ENCODE peak calls at places on chromosome 12, in five cellular contexts. T is hepatocyte, A is HCT116, G is neural progenitor cell, P is mammary epithelial cell. H is an unnamed sample.

GRCh38 chr12:30450872-30451271 is 244.8 kb downstream of the IPO8 start:
- DNase-seq in T (no peak), A (no peak), G (no peak), P (no peak), H (no peak)

GRCh38 chr12:642633-643477 is 20.4 kb downstream of the NINJ2 start:
- DNase-seq in T (peak; percentile 89), A (no peak), G (peak; percentile 82), P (peak; percentile 29), H (peak; percentile 57)

GRCh38 chr12:118582863-118583262 is 206.5 kb downstream of the SUDS3 start:
- DNase-seq in T (no peak), A (no peak), G (no peak), P (no peak), H (no peak)

GRCh38 chr12:41932470-41932991 is 212.1 kb downstream of the GXYLT1 start:
- DNase-seq in T (peak; percentile 69), A (no peak), G (peak; percentile 60), P (no peak), H (peak; percentile 96)

GRCh38 chr12:106652510-106653015 is 69.8 kb downstream of the RFX4 start:
- DNase-seq in T (no peak), A (no peak), G (no peak), P (no peak), H (no peak)

GRCh38 chr12:122862872-122863701 is 27.8 kb downstream of the HIP1R start:
- DNase-seq in T (peak; percentile 88), A (no peak), G (no peak), P (no peak), H (no peak)

GRCh38 chr12:127696963-127697362 is 570.0 kb upstream of the TMEM132C start:
- DNase-seq in T (no peak), A (no peak), G (no peak), P (no peak), H (no peak)

GRCh38 chr12:71756054-71756675 is 1.5 kb downstream of the RAB21 start:
- DNase-seq in T (no peak), A (no peak), G (no peak), P (peak; percentile 24), H (no peak)

GRCh38 chr12:67928621-67929369 is 60.5 kb upstream of the IFNG-AS1 start:
- DNase-seq in T (no peak), A (no peak), G (no peak), P (no peak), H (no peak)

GRCh38 chr12:71786840-71787239 is 32.2 kb downstream of the RAB21 start:
- DNase-seq in T (no peak), A (no peak), G (no peak), P (no peak), H (no peak)

GRCh38 chr12:5022465-5023061 is 21.1 kb upstream of the KCNA5 start:
- DNase-seq in T (peak; percentile 81), A (peak; percentile 29), G (peak; percentile 79), P (peak; percentile 43), H (peak; percentile 11)

GRCh38 chr12:106170285-106170684 is 31.5 kb upstream of the NUAK1 start:
- DNase-seq in T (no peak), A (no peak), G (no peak), P (peak; percentile 79), H (no peak)

GRCh38 chr12:132168311-132169031 is 24.2 kb downstream of the NOC4L start:
- DNase-seq in T (no peak), A (no peak), G (no peak), P (no peak), H (no peak)

GRCh38 chr12:124549629-124550028 is 17.8 kb downstream of the NCOR2 start:
- DNase-seq in T (no peak), A (no peak), G (no peak), P (no peak), H (no peak)

GRCh38 chr12:13211191-13211858 is 14.8 kb downstream of the EMP1 start:
- DNase-seq in T (no peak), A (no peak), G (no peak), P (no peak), H (no peak)

GRCh38 chr12:127822743-127823433 is 444.1 kb upstream of the TMEM132C start:
- DNase-seq in T (peak; percentile 44), A (no peak), G (no peak), P (no peak), H (no peak)

GRCh38 chr12:110743571-110744093 is 941 bp upstream of the PPP1CC start:
- DNase-seq in T (peak; percentile 65), A (no peak), G (peak; percentile 38), P (peak; percentile 48), H (peak; percentile 40)

GRCh38 chr12:128418944-128419343 is 152.0 kb downstream of the TMEM132C start:
- DNase-seq in T (peak; percentile 11), A (no peak), G (no peak), P (no peak), H (no peak)

GRCh38 chr12:113946175-113946574 is 19.9 kb downstream of the RBM19 start:
- DNase-seq in T (no peak), A (no peak), G (no peak), P (no peak), H (no peak)
- H3K36me3 ChIP-seq in T (no peaks in the 10 kb centered on the region), A (peaks cover 26% of the 10 kb centered on the region), G (no peaks in the 10 kb centered on the region), P (peaks cover 19% of the 10 kb centered on the region), H (peaks cover 10% of the 10 kb centered on the region)

GRCh38 chr12:98592825-98593322 is 612 bp upstream of the SLC25A3 start:
- DNase-seq in T (peak; percentile 32), A (no peak), G (no peak), P (peak; percentile 49), H (no peak)
- TF ChIP-seq EZH2 in T (no peak), A (no peak), G (no peak), P (no peak), H (no peak)

GRCh38 chr12:92146497-92146828 is 817 bp upstream of the BTG1 start:
- DNase-seq in T (no peak), A (no peak), G (no peak), P (no peak), H (no peak)
- H3K36me3 ChIP-seq in T (peaks cover 12% of the 10 kb centered on the region), A (peaks cover 21% of the 10 kb centered on the region), G (peaks cover 23% of the 10 kb centered on the region), P (no peaks in the 10 kb centered on the region), H (peaks cover 25% of the 10 kb centered on the region)

GRCh38 chr12:49961111-49961922 is at the start of gene AQP5:
- DNase-seq in T (no peak), A (no peak), G (peak; percentile 64), P (no peak), H (no peak)
- TF ChIP-seq EZH2 in T (peak; percentile 83), A (no peak), G (peak; percentile 90), P (no peak), H (peak; percentile 85)

GRCh38 chr12:6938353-6939186 is 5.0 kb upstream of the RNU7-1 start:
- DNase-seq in T (no peak), A (no peak), G (no peak), P (no peak), H (no peak)
- H3K36me3 ChIP-seq in T (no peaks in the 10 kb centered on the region), A (peaks cover 33% of the 10 kb centered on the region), G (no peaks in the 10 kb centered on the region), P (peaks cover 12% of the 10 kb centered on the region), H (peaks cover 57% of the 10 kb centered on the region)

GRCh38 chr12:1815108-1815507 is 5.3 kb upstream of the LRTM2 start:
- DNase-seq in T (no peak), A (no peak), G (no peak), P (no peak), H (no peak)

GRCh38 chr12:1811948-1812291 is 8.4 kb upstream of the LRTM2 start:
- DNase-seq in T (no peak), A (no peak), G (no peak), P (no peak), H (no peak)

GRCh38 chr12:1812650-1813302 is 7.6 kb upstream of the LRTM2 start:
- DNase-seq in T (peak; percentile 62), A (no peak), G (no peak), P (no peak), H (no peak)

GRCh38 chr12:1815814-1816729 is 4.3 kb upstream of the LRTM2 start:
- DNase-seq in T (peak; percentile 45), A (no peak), G (no peak), P (no peak), H (no peak)

GRCh38 chr12:1814266-1814665 is 6.1 kb upstream of the LRTM2 start:
- DNase-seq in T (no peak), A (no peak), G (no peak), P (no peak), H (no peak)
- TF ChIP-seq EZH2 in T (no peak), A (no peak), G (no peak), P (no peak), H (no peak)

DNA sequence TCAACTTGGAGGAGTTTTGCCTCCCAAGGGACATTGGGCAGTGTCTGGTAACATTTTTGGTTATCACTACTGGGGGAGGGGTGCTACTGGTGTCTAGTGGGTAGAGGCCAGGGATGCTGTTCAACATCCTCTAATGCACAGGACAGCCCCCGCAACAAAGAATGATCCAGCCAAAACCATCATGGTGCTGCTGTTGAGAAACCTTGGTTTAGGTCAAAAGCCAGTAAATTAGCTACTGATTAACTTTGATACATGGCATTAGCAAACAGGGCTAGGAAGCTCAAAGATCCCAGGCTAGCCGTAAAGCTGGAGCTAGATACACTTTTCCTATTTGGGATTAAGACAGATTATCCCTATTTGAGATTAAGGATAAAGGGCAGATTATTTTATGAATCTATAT is 8.8 kb downstream of the ALKBH2 start:
- DNase-seq in T (no peak), A (no peak), G (no peak), P (no peak), H (no peak)
- H3K36me3 ChIP-seq in T (no peaks in the 10 kb centered on the region), A (peaks cover 12% of the 10 kb centered on the region), G (no peaks in the 10 kb centered on the region), P (peaks cover 12% of the 10 kb centered on the region), H (peaks cover 52% of the 10 kb centered on the region)

DNA sequence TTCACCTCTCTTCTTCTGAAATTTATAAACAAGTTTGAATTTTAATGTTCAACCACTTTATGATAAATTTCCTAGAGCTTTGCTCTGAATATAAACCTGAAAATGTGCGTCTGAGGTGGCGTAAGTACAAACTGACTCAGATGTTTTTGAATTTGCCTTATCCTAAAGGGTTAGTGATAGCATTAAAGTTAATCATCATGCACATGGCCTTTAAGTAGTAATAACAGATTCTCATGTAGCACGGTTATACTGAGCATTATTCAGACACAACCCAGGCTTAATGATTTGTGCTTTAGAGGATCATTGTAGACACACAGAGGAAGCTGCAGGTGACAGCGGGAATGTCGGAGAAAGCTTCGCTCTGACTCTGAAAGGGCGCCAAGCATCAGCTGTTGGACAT is 91.0 kb downstream of the PLXNC1 start:
- DNase-seq in T (no peak), A (no peak), G (no peak), P (no peak), H (no peak)
- TF ChIP-seq EZH2 in T (no peak), A (no peak), G (no peak), P (no peak), H (no peak)

GRCh38 chr12:20620311-20620710 is 74.8 kb upstream of the SLCO1C1 start:
- DNase-seq in T (no peak), A (no peak), G (no peak), P (no peak), H (no peak)
- H3K36me3 ChIP-seq in T (no peaks in the 10 kb centered on the region), A (no peaks in the 10 kb centered on the region), G (no peaks in the 10 kb centered on the region), P (no peaks in the 10 kb centered on the region), H (no peaks in the 10 kb centered on the region)

DNA sequence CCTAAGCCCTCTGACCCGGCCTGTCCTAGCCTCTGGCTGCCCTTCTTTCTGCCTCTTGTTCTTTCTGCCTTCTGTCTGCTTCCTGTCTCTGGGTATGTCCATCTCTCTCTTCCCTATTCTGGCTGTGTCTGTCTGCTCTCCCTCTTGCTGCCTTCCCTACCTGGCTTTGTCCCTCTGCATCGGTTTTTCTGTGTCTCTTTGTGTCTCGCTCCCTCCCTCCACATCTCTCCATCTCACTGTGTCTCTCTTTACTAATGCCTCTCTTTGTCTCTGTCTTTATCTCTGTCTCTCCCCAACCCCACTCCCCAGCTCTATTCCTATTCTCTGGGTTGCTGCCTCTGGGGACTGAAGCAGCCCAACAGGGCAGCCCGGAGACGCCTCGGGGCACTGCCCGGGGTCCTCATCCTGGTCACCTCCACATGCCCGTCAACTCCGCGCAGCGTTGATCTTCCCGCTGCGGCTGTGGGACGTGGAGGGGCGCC is 10.1 kb downstream of the SHMT2 start:
- DNase-seq in T (no peak), A (no peak), G (no peak), P (peak; percentile 17), H (no peak)
- TF ChIP-seq EZH2 in T (peak; percentile 79), A (no peak), G (no peak), P (no peak), H (no peak)